ENCODE peak calls at places on chromosomes 16 and 17, in eight cellular contexts. One of them, this sample, is unnamed.

GRCh38 chr16:35564148-35564547 is 2104.7 kb downstream of the TP53TG3F start:
- DNase-seq in uterus: no peak
- DNase-seq in Caco-2: no peak
- DNase-seq in mesothelial cell of epicardium: no peak
- DNase-seq in transverse colon: no peak
- DNase-seq in cardiac fibroblast: no peak
- DNase-seq in right atrium auricular region: no peak
- DNase-seq in D721Med: no peak
- DNase-seq in this sample: no peak

GRCh38 chr16:79994413-79994812 is 393.9 kb upstream of the MAF start:
- DNase-seq in uterus: no peak
- DNase-seq in Caco-2: no peak
- DNase-seq in mesothelial cell of epicardium: no peak
- DNase-seq in transverse colon: no peak
- DNase-seq in cardiac fibroblast: no peak
- DNase-seq in right atrium auricular region: no peak
- DNase-seq in D721Med: no peak
- DNase-seq in this sample: no peak

GRCh38 chr16:48123104-48123788 is 32.5 kb downstream of the ABCC12 start:
- DNase-seq in uterus: no peak
- DNase-seq in Caco-2: no peak
- DNase-seq in mesothelial cell of epicardium: no peak
- DNase-seq in transverse colon: no peak
- DNase-seq in cardiac fibroblast: peak; percentile 99
- DNase-seq in right atrium auricular region: no peak
- DNase-seq in D721Med: no peak
- DNase-seq in this sample: no peak

GRCh38 chr16:2980227-2981176 is at the start of gene PKMYT1:
- DNase-seq in uterus: peak; percentile 94
- DNase-seq in Caco-2: peak; percentile 87
- DNase-seq in mesothelial cell of epicardium: peak; percentile 93
- DNase-seq in transverse colon: peak; percentile 94
- DNase-seq in cardiac fibroblast: peak; percentile 82
- DNase-seq in right atrium auricular region: peak; percentile 81
- DNase-seq in D721Med: peak; percentile 99
- DNase-seq in this sample: peak; percentile 93

GRCh38 chr17:82028246-82028645 is 3.2 kb upstream of the RAC3 start:
- DNase-seq in uterus: no peak
- DNase-seq in Caco-2: no peak
- DNase-seq in mesothelial cell of epicardium: no peak
- DNase-seq in transverse colon: no peak
- DNase-seq in cardiac fibroblast: no peak
- DNase-seq in right atrium auricular region: no peak
- DNase-seq in D721Med: no peak
- DNase-seq in this sample: no peak

GRCh38 chr17:19415806-19416775 is 5.1 kb downstream of the RNF112 start:
- DNase-seq in uterus: no peak
- DNase-seq in Caco-2: no peak
- DNase-seq in mesothelial cell of epicardium: no peak
- DNase-seq in transverse colon: no peak
- DNase-seq in cardiac fibroblast: no peak
- DNase-seq in right atrium auricular region: no peak
- DNase-seq in D721Med: no peak
- DNase-seq in this sample: no peak

GRCh38 chr17:4433515-4434031 is at the start of gene SPNS3:
- DNase-seq in uterus: no peak
- DNase-seq in Caco-2: no peak
- DNase-seq in mesothelial cell of epicardium: no peak
- DNase-seq in transverse colon: no peak
- DNase-seq in cardiac fibroblast: no peak
- DNase-seq in right atrium auricular region: no peak
- DNase-seq in D721Med: no peak
- DNase-seq in this sample: peak; percentile 17

GRCh38 chr17:77512062-77512946 is 371.5 kb downstream of the SEC14L1 start:
- DNase-seq in uterus: no peak
- DNase-seq in Caco-2: no peak
- DNase-seq in mesothelial cell of epicardium: no peak
- DNase-seq in transverse colon: no peak
- DNase-seq in cardiac fibroblast: no peak
- DNase-seq in right atrium auricular region: no peak
- DNase-seq in D721Med: no peak
- DNase-seq in this sample: no peak

GRCh38 chr17:512926-513325 is 160.3 kb upstream of the RPH3AL start:
- DNase-seq in uterus: peak; percentile 74
- DNase-seq in Caco-2: no peak
- DNase-seq in mesothelial cell of epicardium: no peak
- DNase-seq in transverse colon: no peak
- DNase-seq in cardiac fibroblast: no peak
- DNase-seq in right atrium auricular region: no peak
- DNase-seq in D721Med: no peak
- DNase-seq in this sample: peak; percentile 26

GRCh38 chr17:34156401-34156740 is 98.7 kb upstream of the CCL2 start:
- DNase-seq in uterus: no peak
- DNase-seq in Caco-2: no peak
- DNase-seq in mesothelial cell of epicardium: no peak
- DNase-seq in transverse colon: no peak
- DNase-seq in cardiac fibroblast: no peak
- DNase-seq in right atrium auricular region: no peak
- DNase-seq in D721Med: no peak
- DNase-seq in this sample: no peak

GRCh38 chr16:80166082-80166481 is 374.7 kb upstream of the DYNLRB2 start:
- DNase-seq in uterus: no peak
- DNase-seq in Caco-2: no peak
- DNase-seq in mesothelial cell of epicardium: no peak
- DNase-seq in transverse colon: no peak
- DNase-seq in cardiac fibroblast: no peak
- DNase-seq in right atrium auricular region: no peak
- DNase-seq in D721Med: no peak
- DNase-seq in this sample: no peak

GRCh38 chr16:3580686-3581085 is 3.5 kb upstream of the NLRC3 start:
- DNase-seq in uterus: peak; percentile 43
- DNase-seq in Caco-2: no peak
- DNase-seq in mesothelial cell of epicardium: no peak
- DNase-seq in transverse colon: no peak
- DNase-seq in cardiac fibroblast: no peak
- DNase-seq in right atrium auricular region: no peak
- DNase-seq in D721Med: no peak
- DNase-seq in this sample: no peak

GRCh38 chr17:2412561-2413021 is 11.7 kb upstream of the MNT start:
- DNase-seq in uterus: no peak
- DNase-seq in Caco-2: no peak
- DNase-seq in mesothelial cell of epicardium: no peak
- DNase-seq in transverse colon: no peak
- DNase-seq in cardiac fibroblast: peak; percentile 42
- DNase-seq in right atrium auricular region: no peak
- DNase-seq in D721Med: no peak
- DNase-seq in this sample: peak; percentile 88
- TF ChIP-seq CTCF in uterus: no peak
- TF ChIP-seq CTCF in Caco-2: no peak
- TF ChIP-seq CTCF in mesothelial cell of epicardium: no peak
- TF ChIP-seq CTCF in transverse colon: no peak
- TF ChIP-seq CTCF in cardiac fibroblast: no peak
- TF ChIP-seq CTCF in right atrium auricular region: no peak
- TF ChIP-seq CTCF in D721Med: no peak
- TF ChIP-seq CTCF in this sample: no peak

GRCh38 chr16:12904041-12904671 is 2.8 kb downstream of the SHISA9 start:
- DNase-seq in uterus: no peak
- DNase-seq in Caco-2: no peak
- DNase-seq in mesothelial cell of epicardium: no peak
- DNase-seq in transverse colon: no peak
- DNase-seq in cardiac fibroblast: no peak
- DNase-seq in right atrium auricular region: no peak
- DNase-seq in D721Med: no peak
- DNase-seq in this sample: no peak

GRCh38 chr16:12906765-12907516 is 5.5 kb downstream of the SHISA9 start:
- DNase-seq in uterus: no peak
- DNase-seq in Caco-2: no peak
- DNase-seq in mesothelial cell of epicardium: no peak
- DNase-seq in transverse colon: no peak
- DNase-seq in cardiac fibroblast: no peak
- DNase-seq in right atrium auricular region: no peak
- DNase-seq in D721Med: no peak
- DNase-seq in this sample: no peak

GRCh38 chr16:12906271-12906670 is 4.9 kb downstream of the SHISA9 start:
- DNase-seq in uterus: no peak
- DNase-seq in Caco-2: no peak
- DNase-seq in mesothelial cell of epicardium: no peak
- DNase-seq in transverse colon: no peak
- DNase-seq in cardiac fibroblast: no peak
- DNase-seq in right atrium auricular region: no peak
- DNase-seq in D721Med: no peak
- DNase-seq in this sample: no peak

GRCh38 chr16:12903325-12904040 is 2.1 kb downstream of the SHISA9 start:
- DNase-seq in uterus: no peak
- DNase-seq in Caco-2: no peak
- DNase-seq in mesothelial cell of epicardium: no peak
- DNase-seq in transverse colon: no peak
- DNase-seq in cardiac fibroblast: no peak
- DNase-seq in right atrium auricular region: no peak
- DNase-seq in D721Med: no peak
- DNase-seq in this sample: no peak

DNA sequence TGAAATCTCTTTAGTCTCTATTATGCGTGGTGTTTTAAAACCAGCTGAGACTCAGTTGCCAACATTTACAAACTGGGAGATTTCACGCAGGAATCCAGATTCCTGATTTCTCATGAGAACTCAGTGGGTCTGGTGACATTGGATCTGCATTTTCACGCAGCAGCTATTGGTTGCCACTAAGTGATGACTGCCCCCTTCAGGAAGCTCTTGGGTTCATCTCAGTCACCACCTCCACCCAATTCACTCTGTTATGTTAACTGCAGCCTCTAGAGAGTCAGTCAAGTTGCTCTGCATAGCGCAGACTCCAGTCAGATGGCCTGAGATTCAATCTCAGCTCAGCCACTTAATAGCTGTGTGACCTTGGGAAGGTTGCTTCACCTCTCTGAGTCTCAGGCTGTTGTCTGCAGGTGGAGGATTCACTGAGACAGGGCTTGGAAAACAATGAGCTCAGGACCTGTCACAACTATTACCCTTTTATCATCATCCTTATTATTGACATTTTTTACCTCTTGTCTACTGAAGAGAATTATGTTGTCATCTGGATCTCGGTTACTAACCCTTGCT is 6.4 kb downstream of the SHISA9 start:
- DNase-seq in uterus: no peak
- DNase-seq in Caco-2: no peak
- DNase-seq in mesothelial cell of epicardium: no peak
- DNase-seq in transverse colon: no peak
- DNase-seq in cardiac fibroblast: no peak
- DNase-seq in right atrium auricular region: no peak
- DNase-seq in D721Med: no peak
- DNase-seq in this sample: no peak
- TF ChIP-seq CTCF in uterus: no peak
- TF ChIP-seq CTCF in Caco-2: no peak
- TF ChIP-seq CTCF in mesothelial cell of epicardium: peak; percentile 14
- TF ChIP-seq CTCF in transverse colon: no peak
- TF ChIP-seq CTCF in cardiac fibroblast: no peak
- TF ChIP-seq CTCF in right atrium auricular region: no peak
- TF ChIP-seq CTCF in D721Med: no peak
- TF ChIP-seq CTCF in this sample: no peak

GRCh38 chr16:27085182-27085581 is 18.5 kb downstream of the C16orf82 start:
- DNase-seq in uterus: no peak
- DNase-seq in Caco-2: no peak
- DNase-seq in mesothelial cell of epicardium: no peak
- DNase-seq in transverse colon: no peak
- DNase-seq in cardiac fibroblast: no peak
- DNase-seq in right atrium auricular region: no peak
- DNase-seq in D721Med: no peak
- DNase-seq in this sample: no peak
- TF ChIP-seq CTCF in uterus: no peak
- TF ChIP-seq CTCF in Caco-2: no peak
- TF ChIP-seq CTCF in mesothelial cell of epicardium: no peak
- TF ChIP-seq CTCF in transverse colon: no peak
- TF ChIP-seq CTCF in cardiac fibroblast: no peak
- TF ChIP-seq CTCF in right atrium auricular region: no peak
- TF ChIP-seq CTCF in D721Med: no peak
- TF ChIP-seq CTCF in this sample: no peak

GRCh38 chr16:31298958-31299357 is 39.2 kb downstream of the ITGAM start:
- DNase-seq in uterus: no peak
- DNase-seq in Caco-2: no peak
- DNase-seq in mesothelial cell of epicardium: no peak
- DNase-seq in transverse colon: no peak
- DNase-seq in cardiac fibroblast: no peak
- DNase-seq in right atrium auricular region: no peak
- DNase-seq in D721Med: no peak
- DNase-seq in this sample: no peak
- TF ChIP-seq CTCF in uterus: no peak
- TF ChIP-seq CTCF in Caco-2: peak; percentile 45
- TF ChIP-seq CTCF in mesothelial cell of epicardium: no peak
- TF ChIP-seq CTCF in transverse colon: peak; percentile 17
- TF ChIP-seq CTCF in cardiac fibroblast: no peak
- TF ChIP-seq CTCF in right atrium auricular region: no peak
- TF ChIP-seq CTCF in D721Med: peak; percentile 27
- TF ChIP-seq CTCF in this sample: peak; percentile 26